ENCODE peak calls at places on chromosome 13, in eight cellular contexts. H is T1000; A is tibial artery; E is ovary; O is naive thymus-derived CD8-positive, alpha-beta T cell; W is NCI-H1930; I is left ventricle myocardium inferior; S is activated T-helper 1 cell treated with anti-CD3 and anti-CD28 coated beads, Interleukin-2, amount 50 U/mL, for 16 hours. P is an unnamed sample.

GRCh38 chr13:91817250-91817649 is 418.8 kb downstream of the GPC5 start:
- DNase-seq in H (no peak), A (no peak), E (no peak), O (no peak), W (no peak), I (no peak), S (no peak), P (no peak)

GRCh38 chr13:76455960-76456359 is 430.2 kb downstream of the KCTD12 start:
- DNase-seq in H (no peak), A (no peak), E (no peak), O (no peak), W (no peak), I (no peak), S (no peak), P (no peak)

GRCh38 chr13:41502676-41503075 is 45.3 kb downstream of the RGCC start:
- DNase-seq in H (no peak), A (no peak), E (no peak), O (no peak), W (no peak), I (no peak), S (no peak), P (no peak)

GRCh38 chr13:91346848-91347211 is 657 bp upstream of the MIR17HG start:
- DNase-seq in H (no peak), A (no peak), E (no peak), O (no peak), W (no peak), I (no peak), S (no peak), P (peak)

GRCh38 chr13:87234981-87235380 is 436.2 kb upstream of the SLITRK5 start:
- DNase-seq in H (no peak), A (no peak), E (no peak), O (no peak), W (no peak), I (no peak), S (no peak), P (no peak)

GRCh38 chr13:30119476-30119875 is 187.9 kb downstream of the KATNAL1 start:
- DNase-seq in H (peak), A (no peak), E (no peak), O (peak), W (no peak), I (no peak), S (no peak), P (no peak)

GRCh38 chr13:86569119-86569518 is 769.9 kb upstream of the SLITRK6 start:
- DNase-seq in H (no peak), A (no peak), E (no peak), O (no peak), W (no peak), I (no peak), S (no peak), P (no peak)

GRCh38 chr13:30097089-30097488 is 210.3 kb downstream of the KATNAL1 start:
- DNase-seq in H (no peak), A (no peak), E (no peak), O (no peak), W (no peak), I (no peak), S (no peak), P (no peak)

GRCh38 chr13:41492432-41493267 is 35.3 kb downstream of the RGCC start:
- DNase-seq in H (no peak), A (no peak), E (no peak), O (peak), W (no peak), I (no peak), S (no peak), P (no peak)

GRCh38 chr13:74573654-74574053 is 439.4 kb upstream of the KLF12 start:
- DNase-seq in H (no peak), A (no peak), E (no peak), O (no peak), W (no peak), I (peak), S (no peak), P (peak)